ENCODE peak calls at places on chromosomes 4 and X, in five cellular contexts. A is IMR-90, K is SK-N-SH, I is GM12878, V is K562. N is an unnamed sample.

GRCh38 chrX:11792461-11793421 is 34.7 kb downstream of the MSL3 start:
- DNase-seq in K (no peak), V (no peak), I (peak; percentile 86), A (no peak), N (peak; percentile 7)

GRCh38 chr4:29983890-29984289 is 736.3 kb upstream of the PCDH7 start:
- DNase-seq in K (no peak), V (no peak), I (no peak), A (no peak), N (no peak)

GRCh38 chrX:139049455-139049854 is 337.9 kb upstream of the FGF13 start:
- DNase-seq in V (no peak), A (no peak), K (no peak), I (no peak), N (no peak)

GRCh38 chr4:20652226-20652836 is 47.9 kb upstream of the PACRGL start:
- DNase-seq in A (no peak), V (no peak), I (no peak), K (no peak), N (no peak)

GRCh38 chr4:82123934-82124333 is 249.9 kb downstream of the HNRNPD start:
- DNase-seq in A (no peak), I (no peak), K (no peak), V (no peak), N (no peak)

GRCh38 chrX:66638591-66639500 is at the start of gene EDA2R:
- DNase-seq in V (no peak), K (peak; percentile 66), I (peak; percentile 60), A (peak; percentile 87), N (peak; percentile 54)

GRCh38 chr4:156583265-156583664 is 388.3 kb downstream of the PDGFC start:
- DNase-seq in K (no peak), V (no peak), A (no peak), I (no peak), N (no peak)

GRCh38 chr4:69122476-69122875 is 26.2 kb downstream of the UGT2B7 start:
- DNase-seq in I (no peak), V (no peak), A (no peak), K (no peak), N (no peak)

GRCh38 chr4:184988611-184989010 is 29.7 kb upstream of the HELT start:
- DNase-seq in I (no peak), A (no peak), V (no peak), K (no peak), N (no peak)

GRCh38 chr4:77861500-77861899 is 1.1 kb upstream of the MRPL1 start:
- DNase-seq in I (no peak), K (no peak), V (no peak), A (no peak), N (no peak)

GRCh38 chr4:179307297-179308136 is 1865.3 kb upstream of the AGA start:
- DNase-seq in I (peak; percentile 1), K (peak; percentile 34), A (peak; percentile 23), V (peak; percentile 42), N (peak; percentile 13)

GRCh38 chr4:174154455-174154854 is 129.0 kb downstream of the FBXO8 start:
- DNase-seq in V (no peak), I (no peak), A (peak; percentile 76), K (no peak), N (peak; percentile 27)

GRCh38 chr4:150209140-150209829 is 131.0 kb downstream of the DCLK2 start:
- DNase-seq in I (no peak), K (peak; percentile 56), V (peak; percentile 51), A (peak; percentile 71), N (peak; percentile 69)

GRCh38 chr4:107902715-107903114 is 28.6 kb upstream of the CYP2U1 start:
- DNase-seq in V (no peak), K (no peak), I (peak; percentile 20), A (no peak), N (no peak)

GRCh38 chr4:139189417-139189749 is 12.4 kb upstream of the ELF2 start:
- DNase-seq in A (no peak), V (no peak), I (no peak), K (no peak), N (no peak)

GRCh38 chr4:154332681-154333421 is 158.7 kb downstream of the DCHS2 start:
- DNase-seq in V (no peak), A (peak; percentile 2), K (peak; percentile 43), I (peak; percentile 11), N (no peak)

GRCh38 chrX:46737041-46737440 is 21.9 kb downstream of the SLC9A7 start:
- DNase-seq in K (no peak), A (no peak), V (no peak), I (no peak), N (no peak)

GRCh38 chr4:8838911-8839431 is 32.7 kb downstream of the HMX1 start:
- DNase-seq in I (no peak), K (peak; percentile 48), A (no peak), V (no peak), N (no peak)

GRCh38 chr4:185242749-185243533 is 33.5 kb downstream of the SNX25 start:
- DNase-seq in A (peak; percentile 26), V (no peak), K (no peak), I (no peak), N (no peak)

GRCh38 chrX:138917781-138918180 is 206.3 kb upstream of the FGF13 start:
- DNase-seq in I (no peak), K (no peak), A (peak; percentile 0), V (no peak), N (no peak)

GRCh38 chr4:83010111-83010521 is 507 bp downstream of the LIN54 start:
- DNase-seq in I (no peak), K (no peak), V (no peak), A (peak; percentile 46), N (no peak)

GRCh38 chrX:42096262-42096939 is 173.0 kb upstream of the CASK start:
- DNase-seq in V (no peak), K (no peak), I (no peak), A (peak; percentile 96), N (peak; percentile 77)

DNA sequence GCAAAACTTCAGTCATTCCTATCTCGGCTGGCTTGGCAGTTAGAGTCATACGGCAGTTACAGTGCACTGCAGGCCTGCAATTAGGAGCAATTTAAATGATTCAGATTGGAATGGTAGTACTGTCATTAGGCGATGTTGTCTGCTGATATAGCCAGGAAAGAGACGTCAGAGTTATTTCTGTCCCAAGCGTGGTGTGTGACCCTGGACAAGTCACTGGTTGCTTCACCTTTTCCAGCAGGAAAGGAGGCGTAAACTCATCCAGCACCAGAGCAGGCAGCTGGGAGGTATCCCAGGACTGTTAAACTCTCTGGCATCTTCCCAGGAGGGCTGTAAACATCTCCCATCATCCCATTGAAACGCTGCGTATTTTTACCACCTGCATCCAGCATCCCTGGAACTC is 842 bp upstream of the LNX1 start:
- DNase-seq in V (no peak), K (no peak), A (peak; percentile 13), I (no peak), N (no peak)
- TF ChIP-seq RCOR1 in V (no peak), K (no peak), A (no peak), I (no peak), N (no peak)

GRCh38 chr4:71630783-71631182 is 153.1 kb downstream of the GC start:
- DNase-seq in V (no peak), I (no peak), K (no peak), A (no peak), N (no peak)

GRCh38 chr4:71639380-71639779 is 144.5 kb downstream of the GC start:
- DNase-seq in K (no peak), A (no peak), I (no peak), V (no peak), N (no peak)

GRCh38 chr4:71634364-71634763 is 149.5 kb downstream of the GC start:
- DNase-seq in K (no peak), I (no peak), A (no peak), V (no peak), N (no peak)

DNA sequence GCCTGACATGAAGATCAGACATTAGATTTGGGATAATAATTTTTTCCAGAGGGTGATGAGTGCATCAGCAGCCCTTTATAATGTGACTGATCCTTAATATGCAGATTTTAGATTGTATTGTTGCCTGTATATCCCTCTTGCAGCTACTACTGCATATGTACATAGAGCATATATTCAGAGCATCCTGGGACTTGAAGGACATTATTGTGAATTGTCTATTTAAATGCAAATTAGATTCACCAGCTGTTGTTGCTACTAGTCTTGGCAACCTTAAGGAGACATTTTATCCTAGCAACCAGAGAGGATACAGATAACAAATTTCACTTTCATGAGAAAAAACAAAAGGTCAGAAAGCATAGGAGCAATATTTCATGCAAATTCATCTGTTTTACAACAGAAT is 148.8 kb downstream of the GC start:
- DNase-seq in A (no peak), K (no peak), V (no peak), I (no peak), N (no peak)
- TF ChIP-seq RCOR1 in A (no peak), K (no peak), V (no peak), I (no peak), N (no peak)

DNA sequence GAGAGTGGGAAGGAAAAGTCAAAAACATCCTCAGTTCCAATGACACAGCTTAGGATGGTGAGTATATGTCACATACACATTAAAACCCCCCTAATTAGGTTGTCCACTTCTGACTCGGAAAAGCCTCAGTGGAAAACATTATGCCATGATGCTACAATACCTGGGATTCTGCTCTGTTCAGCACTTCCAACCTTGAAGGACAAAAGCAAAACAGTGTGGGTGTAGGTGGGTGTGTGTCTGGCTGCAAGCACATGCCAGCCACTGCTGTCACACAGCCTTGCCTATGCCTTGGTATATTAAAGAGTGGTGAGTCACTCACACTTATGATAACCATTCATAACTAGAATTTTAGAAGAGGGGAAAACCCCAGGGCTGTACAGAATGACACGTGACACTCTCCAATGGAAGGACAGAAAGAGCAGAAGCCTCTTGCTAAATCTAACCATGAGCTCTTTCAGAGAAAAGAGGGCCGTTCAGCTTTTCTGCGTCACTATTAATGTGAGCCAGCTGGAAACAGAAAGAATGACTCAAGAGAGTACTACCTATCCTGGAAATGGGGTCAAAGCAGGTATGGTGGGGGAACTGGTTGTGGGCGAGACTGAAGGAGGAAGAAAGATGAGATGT is 159.6 kb downstream of the TET2 start:
- DNase-seq in V (no peak), K (no peak), A (no peak), I (peak; percentile 91), N (peak; percentile 1)
- TF ChIP-seq RCOR1 in V (no peak), K (no peak), A (no peak), I (no peak), N (no peak)

GRCh38 chr4:134126161-134126560 is 75.4 kb downstream of the PABPC4L start:
- DNase-seq in I (no peak), K (no peak), V (no peak), A (no peak), N (no peak)

GRCh38 chr4:134132086-134132783 is 69.4 kb downstream of the PABPC4L start:
- DNase-seq in A (no peak), V (no peak), K (no peak), I (no peak), N (peak; percentile 10)

GRCh38 chr4:134122903-134123302 is 78.7 kb downstream of the PABPC4L start:
- DNase-seq in A (no peak), I (no peak), V (no peak), K (no peak), N (no peak)

GRCh38 chr4:134126955-134127354 is 74.6 kb downstream of the PABPC4L start:
- DNase-seq in I (no peak), A (no peak), V (no peak), K (no peak), N (no peak)
- TF ChIP-seq RCOR1 in I (no peak), A (no peak), V (no peak), K (no peak), N (no peak)

DNA sequence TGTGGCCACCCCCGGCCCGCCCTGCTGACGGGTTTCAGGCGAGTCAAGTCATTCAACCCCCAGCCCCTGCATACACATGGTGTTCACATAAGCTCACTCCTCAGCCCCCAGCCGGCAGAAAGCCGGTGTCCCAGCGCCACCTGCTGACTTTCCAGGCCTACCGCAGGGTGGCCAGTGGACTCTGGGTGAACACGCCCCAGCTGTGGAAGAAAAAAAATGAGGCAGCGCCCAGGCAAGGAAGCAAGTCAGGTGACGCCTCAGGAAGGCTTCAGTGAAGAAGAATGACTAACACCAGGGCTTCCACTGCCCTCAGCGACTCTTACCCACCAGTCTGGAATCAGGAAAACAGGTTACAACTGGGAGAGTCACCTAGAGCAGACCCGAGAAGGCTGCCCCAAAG is 15.8 kb downstream of the BCAP31 start:
- DNase-seq in I (no peak), K (peak; percentile 83), A (peak; percentile 79), V (peak; percentile 54), N (peak; percentile 73)
- TF ChIP-seq RCOR1 in I (no peak), K (no peak), A (no peak), V (no peak), N (no peak)

N was measured in A549.